ENCODE peak calls at places on chromosomes 6 and 20, in five cellular contexts. V is A549, J is SK-N-SH, T is GM12878, C is K562. X is an unnamed sample.

GRCh38 chr6:129686941-129687627 is 22.9 kb downstream of the ARHGAP18 start:
- DNase-seq in V (no peak), J (no peak), T (peak; percentile 76), C (no peak), X (peak; percentile 52)

GRCh38 chr20:4014031-4014474 is 1.3 kb downstream of the RNF24 start:
- DNase-seq in V (peak; percentile 73), J (peak; percentile 61), T (no peak), C (peak; percentile 80), X (peak; percentile 85)

GRCh38 chr6:168563656-168564055 is 122.7 kb downstream of the SMOC2 start:
- DNase-seq in V (no peak), J (no peak), T (no peak), C (no peak), X (no peak)

GRCh38 chr6:141347075-141347474 is 785.6 kb upstream of the GJE1 start:
- DNase-seq in V (no peak), J (no peak), T (no peak), C (no peak), X (no peak)

GRCh38 chr6:2855061-2855519 is 13.4 kb upstream of the SERPINB1 start:
- DNase-seq in V (no peak), J (no peak), T (no peak), C (no peak), X (no peak)

GRCh38 chr6:2632943-2633584 is 117.7 kb downstream of the MYLK4 start:
- DNase-seq in V (no peak), J (no peak), T (no peak), C (no peak), X (no peak)

GRCh38 chr20:51660741-51661608 is 107.2 kb downstream of the ATP9A start:
- DNase-seq in V (no peak), J (peak; percentile 68), T (no peak), C (no peak), X (peak; percentile 93)

GRCh38 chr20:24691901-24692351 is 222.5 kb downstream of the SYNDIG1 start:
- DNase-seq in V (no peak), J (peak; percentile 1), T (no peak), C (no peak), X (no peak)

GRCh38 chr6:69758214-69758613 is 38.6 kb downstream of the LMBRD1 start:
- DNase-seq in V (no peak), J (no peak), T (no peak), C (peak; percentile 70), X (no peak)

GRCh38 chr6:149614352-149614751 is 34.2 kb downstream of the KATNA1 start:
- DNase-seq in V (no peak), J (no peak), T (no peak), C (no peak), X (peak; percentile 41)

GRCh38 chr20:57157106-57157691 is 109.2 kb downstream of the BMP7 start:
- DNase-seq in V (no peak), J (no peak), T (no peak), C (no peak), X (no peak)

GRCh38 chr20:33744773-33745385 is 13.1 kb downstream of the ZNF341 start:
- DNase-seq in V (no peak), J (no peak), T (no peak), C (no peak), X (no peak)

GRCh38 chr20:38302721-38303120 is 1.2 kb upstream of the BPI start:
- DNase-seq in V (no peak), J (peak; percentile 83), T (no peak), C (no peak), X (no peak)

GRCh38 chr6:157193443-157193996 is 129.8 kb downstream of the TMEM242 start:
- DNase-seq in V (no peak), J (no peak), T (no peak), C (no peak), X (no peak)

GRCh38 chr20:57938158-57939108 is 228.6 kb upstream of the PMEPA1 start:
- DNase-seq in V (no peak), J (no peak), T (no peak), C (no peak), X (no peak)

GRCh38 chr6:33490621-33491020 is 36.2 kb downstream of the ZBTB9 start:
- DNase-seq in V (no peak), J (no peak), T (no peak), C (no peak), X (no peak)

GRCh38 chr20:10939297-10939949 is 265.6 kb upstream of the JAG1 start:
- DNase-seq in V (no peak), J (no peak), T (no peak), C (no peak), X (peak; percentile 22)

GRCh38 chr6:77906070-77906469 is 253.2 kb downstream of the MEI4 start:
- DNase-seq in V (no peak), J (no peak), T (no peak), C (no peak), X (no peak)

GRCh38 chr6:170038251-170038650 is 252.6 kb downstream of the DLL1 start:
- DNase-seq in V (no peak), J (no peak), T (no peak), C (no peak), X (no peak)

GRCh38 chr6:78561015-78561414 is 306.3 kb upstream of the IRAK1BP1 start:
- DNase-seq in V (no peak), J (no peak), T (no peak), C (no peak), X (peak; percentile 33)

GRCh38 chr6:116307633-116308032 is 27.9 kb upstream of the TSPYL1 start:
- DNase-seq in V (no peak), J (no peak), T (no peak), C (no peak), X (no peak)

GRCh38 chr6:45707188-45707587 is 308.5 kb downstream of the CLIC5 start:
- DNase-seq in V (no peak), J (no peak), T (no peak), C (no peak), X (no peak)

GRCh38 chr20:41440882-41441281 is 74.3 kb upstream of the EMILIN3 start:
- DNase-seq in V (no peak), J (no peak), T (no peak), C (no peak), X (no peak)

GRCh38 chr6:48747040-48747439 is 636.0 kb upstream of the PTCHD4 start:
- DNase-seq in V (no peak), J (no peak), T (no peak), C (no peak), X (peak; percentile 43)

GRCh38 chr20:48827880-48828733 is at the start of gene PREX1:
- DNase-seq in V (peak; percentile 77), J (peak; percentile 99), T (no peak), C (peak; percentile 85), X (peak; percentile 61)

GRCh38 chr6:106324726-106325335 is 729 bp downstream of the ATG5 start:
- DNase-seq in V (no peak), J (no peak), T (no peak), C (no peak), X (peak; percentile 6)
- TF ChIP-seq RAD21 in V (no peak), J (no peak), T (no peak), C (no peak), X (no peak)

DNA sequence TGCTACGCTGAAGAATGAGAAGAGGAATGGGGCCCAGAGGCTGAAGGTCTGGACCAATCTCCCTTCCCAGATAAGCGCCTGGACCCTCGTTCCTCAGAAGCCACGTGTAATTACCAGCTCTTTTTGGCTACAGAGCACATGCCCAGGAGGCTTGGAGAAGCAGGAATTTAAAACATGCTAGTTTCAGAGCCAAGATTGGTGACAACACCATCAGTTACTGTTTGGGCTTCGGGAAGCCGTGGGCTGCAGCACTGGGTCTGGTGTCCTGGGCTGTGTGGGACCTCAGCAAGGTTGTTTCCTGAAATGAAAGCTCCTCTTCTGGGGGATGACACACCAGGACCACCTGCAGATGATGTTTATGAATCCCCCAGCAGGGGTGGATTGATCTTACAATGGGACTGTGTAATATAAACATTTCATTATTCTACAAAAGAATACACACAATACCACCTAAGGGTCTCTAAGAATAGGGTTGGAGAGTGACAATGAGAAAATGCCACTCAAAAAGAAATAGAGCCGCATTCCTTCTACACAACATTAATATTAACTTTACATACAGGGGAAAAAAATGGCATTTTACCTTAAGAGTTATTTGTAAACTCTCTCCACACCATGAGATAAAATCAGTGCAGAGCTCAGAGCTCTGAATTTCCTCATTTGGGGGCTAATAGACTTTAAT is 207.8 kb upstream of the FOXQ1 start:
- DNase-seq in V (no peak), J (no peak), T (no peak), C (no peak), X (no peak)
- TF ChIP-seq RCOR1 in V (no peak), J (no peak), T (no peak), C (no peak), X (no peak)

DNA sequence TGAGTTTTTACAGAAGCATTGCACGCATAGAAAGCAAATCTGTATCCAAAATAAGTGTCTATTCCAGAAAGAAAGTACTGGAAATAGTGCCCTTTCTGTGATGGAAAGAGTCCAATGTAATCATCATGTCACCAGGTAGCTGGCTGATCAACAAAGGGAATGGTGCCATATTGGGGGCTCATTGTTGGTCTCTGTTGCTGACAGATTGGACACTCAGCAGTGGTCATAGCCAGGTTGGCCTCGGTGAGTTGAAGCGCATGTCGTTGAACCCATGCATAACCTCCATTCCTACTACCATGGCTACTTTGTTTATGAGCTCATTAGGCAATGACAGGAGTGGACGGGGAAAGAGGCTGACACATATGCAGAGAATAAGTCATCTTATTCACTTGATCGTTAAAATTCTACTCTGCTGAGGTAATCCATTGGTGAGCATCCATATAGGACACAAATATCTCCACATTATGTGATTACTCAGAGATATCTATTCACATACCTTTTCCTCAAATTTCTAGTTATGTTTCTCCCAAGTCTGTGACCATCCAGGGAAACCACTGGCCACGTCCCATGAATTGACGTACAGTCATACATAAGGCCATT is 560.5 kb downstream of the HAO1 start:
- DNase-seq in V (no peak), J (no peak), T (no peak), C (no peak), X (no peak)
- TF ChIP-seq RAD21 in V (no peak), J (no peak), T (no peak), C (no peak), X (no peak)

GRCh38 chr20:47127986-47128385 is 228.5 kb downstream of the ZMYND8 start:
- DNase-seq in V (no peak), J (no peak), T (no peak), C (no peak), X (no peak)

GRCh38 chr20:47124235-47124717 is 229.6 kb downstream of the EYA2 start:
- DNase-seq in V (no peak), J (no peak), T (no peak), C (no peak), X (no peak)

GRCh38 chr20:47126374-47126705 is 230.2 kb downstream of the ZMYND8 start:
- DNase-seq in V (no peak), J (no peak), T (no peak), C (no peak), X (no peak)

GRCh38 chr20:47126709-47127108 is 229.8 kb downstream of the ZMYND8 start:
- DNase-seq in V (no peak), J (no peak), T (no peak), C (no peak), X (peak; percentile 69)

DNA sequence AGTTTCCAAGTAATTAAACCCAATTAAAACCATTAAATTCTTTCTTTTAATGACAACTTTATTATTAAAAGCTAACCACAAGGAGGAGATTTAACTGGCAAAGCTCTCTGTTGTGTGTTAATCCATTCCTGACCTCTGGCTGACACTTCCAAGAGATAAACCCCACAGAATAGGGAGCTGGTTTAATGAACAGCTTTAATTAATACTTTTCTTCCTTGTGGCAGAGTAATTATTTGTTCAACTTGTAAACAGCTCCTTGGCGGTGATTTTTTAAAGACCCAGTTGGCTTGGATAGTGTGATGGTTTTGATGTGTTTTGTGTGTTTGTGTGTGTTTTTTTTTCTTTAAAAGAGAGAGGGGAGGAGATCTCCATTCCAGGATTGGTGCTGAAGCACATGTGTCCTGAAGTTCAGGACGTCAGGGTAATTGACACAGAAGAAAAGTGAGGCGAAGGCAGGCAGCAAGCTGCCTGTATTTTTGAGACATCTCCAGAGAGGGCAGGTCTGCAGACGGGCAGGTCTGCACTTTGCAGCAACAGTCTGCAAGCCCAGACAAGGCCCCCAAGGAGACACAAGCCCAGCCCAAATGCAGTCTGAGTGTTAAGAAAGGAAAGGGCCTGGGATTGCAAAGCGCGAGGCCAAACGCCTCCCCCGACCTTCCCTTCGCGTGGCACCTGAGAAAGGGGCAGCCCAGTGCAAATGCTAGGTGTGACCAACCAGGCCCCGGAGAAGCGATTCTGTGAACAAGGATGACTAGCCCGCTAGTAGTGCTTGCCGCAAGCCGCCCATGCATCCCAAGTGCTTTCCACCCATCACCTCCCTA is 230.7 kb downstream of the ZMYND8 start:
- DNase-seq in V (no peak), J (no peak), T (no peak), C (no peak), X (no peak)
- TF ChIP-seq RCOR1 in V (no peak), J (no peak), T (no peak), C (no peak), X (no peak)

X was measured in IMR-90.